ENCODE peak calls at places on chromosomes 2 and 18, in seven cellular contexts. S is cardiac septum, C is NCI-H510A treated with DMSO at 0.1 percent for 48 hours, J is mammary epithelial cell, T is HFFc6, P is heart right ventricle, Q is activated T-cell treated with anti-CD3 and anti-CD28 coated beads for 1 hour. D is an unnamed sample.

GRCh38 chr2:71934595-71935263 is 212.9 kb downstream of the CYP26B1 start:
- DNase-seq in S (peak; percentile 56), T (no peak), Q (no peak), J (no peak), P (peak; percentile 47), C (no peak), D (no peak)

GRCh38 chr2:236776695-236777251 is 207.1 kb downstream of the ACKR3 start:
- DNase-seq in P (no peak), Q (no peak), C (no peak), S (no peak), T (peak; percentile 18), J (peak; percentile 31), D (no peak)

GRCh38 chr2:236174608-236175001 is 6.4 kb upstream of the GBX2 start:
- DNase-seq in T (no peak), C (no peak), S (no peak), J (no peak), Q (no peak), P (no peak), D (no peak)

GRCh38 chr2:104429978-104430740 is 423.8 kb upstream of the POU3F3 start:
- DNase-seq in T (no peak), Q (no peak), P (no peak), C (peak; percentile 52), S (no peak), J (no peak), D (no peak)

GRCh38 chr2:239329284-239329971 is 71.4 kb downstream of the HDAC4 start:
- DNase-seq in C (no peak), Q (no peak), S (peak; percentile 74), T (no peak), J (no peak), P (peak; percentile 73), D (no peak)

GRCh38 chr18:48719988-48720654 is 181.3 kb downstream of the CTIF start:
- DNase-seq in T (peak; percentile 62), J (no peak), S (no peak), Q (no peak), P (no peak), C (no peak), D (no peak)

GRCh38 chr2:64399521-64399920 is 54.4 kb upstream of the LGALSL start:
- DNase-seq in Q (no peak), P (no peak), C (no peak), J (no peak), T (no peak), S (no peak), D (no peak)

GRCh38 chr2:45585267-45585861 is 25.7 kb downstream of the SRBD1 start:
- DNase-seq in Q (no peak), S (no peak), T (peak; percentile 49), C (peak; percentile 45), P (no peak), J (peak; percentile 32), D (peak; percentile 58)

GRCh38 chr2:150211164-150211631 is 276.3 kb downstream of the RND3 start:
- DNase-seq in J (no peak), T (peak; percentile 57), C (no peak), Q (no peak), S (no peak), P (no peak), D (no peak)

GRCh38 chr2:85355073-85355410 is 473 bp downstream of the ELMOD3 start:
- DNase-seq in S (peak; percentile 72), P (no peak), Q (peak; percentile 7), C (no peak), J (peak; percentile 14), T (no peak), D (no peak)

GRCh38 chr2:121653035-121653434 is 3.8 kb upstream of the CLASP1 start:
- DNase-seq in J (no peak), Q (no peak), P (no peak), C (no peak), S (no peak), T (no peak), D (no peak)

GRCh38 chr18:49999128-49999527 is 185.8 kb upstream of the ACAA2 start:
- DNase-seq in C (no peak), Q (no peak), J (no peak), P (no peak), S (no peak), T (no peak), D (no peak)

GRCh38 chr18:11859903-11860407 is 8.7 kb downstream of the CHMP1B start:
- DNase-seq in J (peak; percentile 99), P (no peak), T (peak; percentile 67), Q (no peak), S (no peak), C (no peak), D (peak; percentile 73)

GRCh38 chr2:191746809-191747208 is 68.9 kb downstream of the NABP1 start:
- DNase-seq in P (no peak), S (no peak), T (no peak), C (no peak), Q (no peak), J (peak; percentile 58), D (no peak)

GRCh38 chr2:241126201-241126611 is 23.1 kb downstream of the PASK start:
- DNase-seq in P (no peak), C (no peak), S (peak; percentile 69), T (no peak), J (no peak), Q (no peak), D (no peak)

GRCh38 chr2:39223909-39224308 is 19.9 kb downstream of the CDKL4 start:
- DNase-seq in T (no peak), C (no peak), P (no peak), J (no peak), Q (no peak), S (no peak), D (no peak)

GRCh38 chr2:238124488-238125126 is 13.9 kb upstream of the KLHL30 start:
- DNase-seq in S (no peak), Q (no peak), P (no peak), T (no peak), C (no peak), J (no peak), D (no peak)

GRCh38 chr2:240133401-240133800 is 2.7 kb downstream of the COPS9 start:
- DNase-seq in C (no peak), T (no peak), Q (no peak), S (no peak), J (no peak), P (no peak), D (no peak)

D was measured in HT-29.